ENCODE peak calls at places on chromosome 19, in nine cellular contexts. One of them, this sample, is unnamed.

GRCh38 chr19:18390075-18390909 is 4.3 kb downstream of the GDF15 start:
- DNase-seq in nucleus accumbens: no peak
- DNase-seq in NCI-H345: no peak
- DNase-seq in thoracic aorta: no peak
- DNase-seq in hypothalamus: no peak
- DNase-seq in AG20443: no peak
- DNase-seq in GM23248: no peak
- DNase-seq in AG08395: no peak
- DNase-seq in stimulated activated CD4-positive, alpha-beta T cell treated with anti-CD3 and anti-CD28 coated beads, Interleukin-4, amount 100 ng/mL, for 1 hour: no peak
- DNase-seq in this sample: no peak

GRCh38 chr19:41707502-41707812 is 969 bp upstream of the CEACAM5 start:
- DNase-seq in nucleus accumbens: no peak
- DNase-seq in NCI-H345: no peak
- DNase-seq in thoracic aorta: no peak
- DNase-seq in hypothalamus: no peak
- DNase-seq in AG20443: no peak
- DNase-seq in GM23248: no peak
- DNase-seq in AG08395: no peak
- DNase-seq in stimulated activated CD4-positive, alpha-beta T cell treated with anti-CD3 and anti-CD28 coated beads, Interleukin-4, amount 100 ng/mL, for 1 hour: no peak
- DNase-seq in this sample: peak

GRCh38 chr19:55600336-55601028 is 394 bp downstream of the ZNF524 start:
- DNase-seq in nucleus accumbens: peak
- DNase-seq in NCI-H345: peak
- DNase-seq in thoracic aorta: no peak
- DNase-seq in hypothalamus: peak
- DNase-seq in AG20443: peak
- DNase-seq in GM23248: peak
- DNase-seq in AG08395: no peak
- DNase-seq in stimulated activated CD4-positive, alpha-beta T cell treated with anti-CD3 and anti-CD28 coated beads, Interleukin-4, amount 100 ng/mL, for 1 hour: peak
- DNase-seq in this sample: peak

GRCh38 chr19:13240312-13241022 is 90.3 kb downstream of the IER2 start:
- DNase-seq in nucleus accumbens: no peak
- DNase-seq in NCI-H345: no peak
- DNase-seq in thoracic aorta: no peak
- DNase-seq in hypothalamus: no peak
- DNase-seq in AG20443: no peak
- DNase-seq in GM23248: no peak
- DNase-seq in AG08395: no peak
- DNase-seq in stimulated activated CD4-positive, alpha-beta T cell treated with anti-CD3 and anti-CD28 coated beads, Interleukin-4, amount 100 ng/mL, for 1 hour: no peak
- DNase-seq in this sample: no peak

GRCh38 chr19:51016798-51017683 is 2.5 kb downstream of the KLK10 start:
- DNase-seq in nucleus accumbens: peak
- DNase-seq in NCI-H345: no peak
- DNase-seq in thoracic aorta: no peak
- DNase-seq in hypothalamus: peak
- DNase-seq in AG20443: peak
- DNase-seq in GM23248: peak
- DNase-seq in AG08395: peak
- DNase-seq in stimulated activated CD4-positive, alpha-beta T cell treated with anti-CD3 and anti-CD28 coated beads, Interleukin-4, amount 100 ng/mL, for 1 hour: peak
- DNase-seq in this sample: peak

GRCh38 chr19:54694648-54695047 is 29.6 kb upstream of the KIR3DL3 start:
- DNase-seq in nucleus accumbens: no peak
- DNase-seq in NCI-H345: no peak
- DNase-seq in thoracic aorta: no peak
- DNase-seq in hypothalamus: no peak
- DNase-seq in AG20443: no peak
- DNase-seq in GM23248: no peak
- DNase-seq in AG08395: no peak
- DNase-seq in stimulated activated CD4-positive, alpha-beta T cell treated with anti-CD3 and anti-CD28 coated beads, Interleukin-4, amount 100 ng/mL, for 1 hour: no peak
- DNase-seq in this sample: no peak

GRCh38 chr19:53466726-53467125 is 807 bp upstream of the ZNF813 start:
- DNase-seq in nucleus accumbens: no peak
- DNase-seq in NCI-H345: no peak
- DNase-seq in thoracic aorta: no peak
- DNase-seq in hypothalamus: peak
- DNase-seq in AG20443: no peak
- DNase-seq in GM23248: peak
- DNase-seq in AG08395: no peak
- DNase-seq in stimulated activated CD4-positive, alpha-beta T cell treated with anti-CD3 and anti-CD28 coated beads, Interleukin-4, amount 100 ng/mL, for 1 hour: no peak
- DNase-seq in this sample: no peak

GRCh38 chr19:1863308-1863637 is at the start of gene KLF16:
- DNase-seq in nucleus accumbens: no peak
- DNase-seq in NCI-H345: no peak
- DNase-seq in thoracic aorta: no peak
- DNase-seq in hypothalamus: no peak
- DNase-seq in AG20443: no peak
- DNase-seq in GM23248: no peak
- DNase-seq in AG08395: no peak
- DNase-seq in stimulated activated CD4-positive, alpha-beta T cell treated with anti-CD3 and anti-CD28 coated beads, Interleukin-4, amount 100 ng/mL, for 1 hour: no peak
- DNase-seq in this sample: no peak

GRCh38 chr19:15251010-15251748 is 18.9 kb upstream of the EPHX3 start:
- DNase-seq in nucleus accumbens: no peak
- DNase-seq in NCI-H345: no peak
- DNase-seq in thoracic aorta: peak
- DNase-seq in hypothalamus: peak
- DNase-seq in AG20443: peak
- DNase-seq in GM23248: peak
- DNase-seq in AG08395: peak
- DNase-seq in stimulated activated CD4-positive, alpha-beta T cell treated with anti-CD3 and anti-CD28 coated beads, Interleukin-4, amount 100 ng/mL, for 1 hour: no peak
- DNase-seq in this sample: no peak

GRCh38 chr19:42498387-42498786 is 29.9 kb downstream of the CEACAM1 start:
- DNase-seq in nucleus accumbens: no peak
- DNase-seq in NCI-H345: no peak
- DNase-seq in thoracic aorta: no peak
- DNase-seq in hypothalamus: no peak
- DNase-seq in AG20443: no peak
- DNase-seq in GM23248: no peak
- DNase-seq in AG08395: no peak
- DNase-seq in stimulated activated CD4-positive, alpha-beta T cell treated with anti-CD3 and anti-CD28 coated beads, Interleukin-4, amount 100 ng/mL, for 1 hour: no peak
- DNase-seq in this sample: no peak

GRCh38 chr19:49592486-49593232 is 1.7 kb downstream of the PRR12 start:
- DNase-seq in nucleus accumbens: peak
- DNase-seq in NCI-H345: no peak
- DNase-seq in thoracic aorta: no peak
- DNase-seq in hypothalamus: no peak
- DNase-seq in AG20443: no peak
- DNase-seq in GM23248: peak
- DNase-seq in AG08395: no peak
- DNase-seq in stimulated activated CD4-positive, alpha-beta T cell treated with anti-CD3 and anti-CD28 coated beads, Interleukin-4, amount 100 ng/mL, for 1 hour: no peak
- DNase-seq in this sample: peak

GRCh38 chr19:39518975-39519374 is 4.0 kb downstream of the SELENOV start:
- DNase-seq in nucleus accumbens: no peak
- DNase-seq in NCI-H345: no peak
- DNase-seq in thoracic aorta: no peak
- DNase-seq in hypothalamus: no peak
- DNase-seq in AG20443: no peak
- DNase-seq in GM23248: no peak
- DNase-seq in AG08395: no peak
- DNase-seq in stimulated activated CD4-positive, alpha-beta T cell treated with anti-CD3 and anti-CD28 coated beads, Interleukin-4, amount 100 ng/mL, for 1 hour: no peak
- DNase-seq in this sample: no peak

This sample was measured in NCI-H774.